ENCODE peak calls at places on chromosomes 7 and 10, in eight cellular contexts. W, P, X, T, I, L, Y and D are unnamed samples.

GRCh38 chr7:96013836-96014235 is 241.5 kb downstream of the DYNC1I1 start:
- DNase-seq in I (no peak), X (no peak), W (no peak), Y (no peak), P (no peak), T (no peak), L (no peak), D (no peak)

GRCh38 chr7:23333671-23334246 is 34.6 kb downstream of the MALSU1 start:
- DNase-seq in L (no peak), X (peak), W (peak), Y (peak), T (peak), P (peak), I (no peak), D (peak)

GRCh38 chr10:95841711-95842498 is 65.9 kb upstream of the CC2D2B start:
- DNase-seq in P (peak), W (peak), T (peak), X (peak), Y (peak), I (no peak), L (peak), D (peak)

GRCh38 chr10:26946103-26946907 is 85.5 kb upstream of the ABI1 start:
- DNase-seq in X (no peak), L (no peak), P (no peak), I (no peak), T (no peak), Y (peak), W (no peak), D (no peak)

GRCh38 chr10:67256984-67257383 is 331.1 kb downstream of the LRRTM3 start:
- DNase-seq in T (no peak), P (peak), X (peak), W (no peak), I (no peak), Y (no peak), L (no peak), D (no peak)

GRCh38 chr10:111297351-111297848 is 220.6 kb downstream of the ADRA2A start:
- DNase-seq in I (no peak), X (no peak), T (no peak), P (peak), L (peak), Y (no peak), W (peak), D (peak)

GRCh38 chr7:82247814-82248433 is 195.7 kb downstream of the CACNA2D1 start:
- DNase-seq in Y (peak), W (no peak), I (no peak), T (peak), L (peak), P (no peak), X (peak), D (no peak)

GRCh38 chr7:158579662-158580646 is 7.7 kb downstream of the PTPRN2 start:
- DNase-seq in P (no peak), Y (no peak), T (no peak), I (no peak), X (no peak), L (no peak), W (no peak), D (no peak)

GRCh38 chr7:121071132-121071531 is 82.6 kb downstream of the CPED1 start:
- DNase-seq in L (no peak), X (no peak), T (no peak), W (no peak), P (no peak), I (no peak), Y (no peak), D (no peak)

GRCh38 chr7:64625114-64626082 is 40.5 kb upstream of the ZNF107 start:
- DNase-seq in T (no peak), W (no peak), L (no peak), X (no peak), P (no peak), Y (peak), I (no peak), D (no peak)

GRCh38 chr7:110413038-110413437 is 677.9 kb upstream of the LRRN3 start:
- DNase-seq in L (no peak), T (no peak), X (no peak), I (no peak), Y (no peak), W (no peak), P (no peak), D (no peak)

GRCh38 chr7:101814996-101815825 is 2.2 kb upstream of the CUX1 start:
- DNase-seq in T (peak), P (no peak), Y (peak), X (peak), I (no peak), W (peak), L (peak), D (peak)

GRCh38 chr7:155495440-155496248 is 37.7 kb downstream of the EN2 start:
- DNase-seq in L (no peak), W (no peak), T (no peak), Y (no peak), I (no peak), X (no peak), P (no peak), D (no peak)

GRCh38 chr7:106377847-106378361 is 93.1 kb upstream of the NAMPT start:
- DNase-seq in X (no peak), T (no peak), P (no peak), L (no peak), I (no peak), W (no peak), Y (no peak), D (peak)

GRCh38 chr7:50393076-50393475 is 57.1 kb downstream of the FIGNL1 start:
- DNase-seq in Y (no peak), T (no peak), P (no peak), I (no peak), X (no peak), L (no peak), W (no peak), D (no peak)

GRCh38 chr7:47520408-47520807 is 61.5 kb downstream of the TNS3 start:
- DNase-seq in T (peak), L (no peak), P (peak), W (no peak), I (no peak), Y (no peak), X (peak), D (peak)

GRCh38 chr7:43764039-43764789 is 5.7 kb downstream of the BLVRA start:
- DNase-seq in W (peak), I (no peak), T (no peak), X (no peak), P (no peak), L (no peak), Y (peak), D (no peak)

GRCh38 chr7:725223-726005 is 1.1 kb upstream of the DNAAF5 start:
- DNase-seq in X (peak), W (peak), I (no peak), L (no peak), T (peak), P (peak), Y (peak), D (peak)

GRCh38 chr7:44292876-44293560 is 32.4 kb downstream of the CAMK2B start:
- DNase-seq in X (no peak), T (no peak), W (peak), P (no peak), L (peak), I (no peak), Y (no peak), D (no peak)

GRCh38 chr7:105399043-105399725 is 10.5 kb upstream of the SRPK2 start:
- DNase-seq in L (no peak), I (no peak), Y (peak), T (peak), W (no peak), X (peak), P (peak), D (peak)

GRCh38 chr7:118844748-118845147 is 620.2 kb downstream of the ANKRD7 start:
- DNase-seq in I (no peak), W (no peak), X (no peak), Y (no peak), P (no peak), T (no peak), L (no peak), D (no peak)

GRCh38 chr7:105790996-105791395 is 85.4 kb downstream of the ATXN7L1 start:
- DNase-seq in Y (peak), L (no peak), I (no peak), T (no peak), X (no peak), P (no peak), W (no peak), D (no peak)

GRCh38 chr7:148135106-148135505 is 455.5 kb upstream of the C7orf33 start:
- DNase-seq in X (peak), Y (peak), T (no peak), W (no peak), I (no peak), P (no peak), L (no peak), D (no peak)

GRCh38 chr7:127751723-127752448 is 99.9 kb downstream of the SND1 start:
- DNase-seq in L (no peak), W (no peak), Y (no peak), I (no peak), P (peak), T (peak), X (peak), D (peak)

GRCh38 chr7:542935-543789 is 23.5 kb upstream of the PDGFA start:
- DNase-seq in L (no peak), T (peak), Y (peak), W (peak), I (no peak), X (peak), P (peak), D (peak)

GRCh38 chr7:27164381-27165088 is 802 bp downstream of the HOXA9 start:
- DNase-seq in T (no peak), X (no peak), L (peak), Y (peak), P (no peak), W (no peak), I (no peak), D (peak)

GRCh38 chr7:28299556-28299955 is 112.8 kb upstream of the CREB5 start:
- DNase-seq in P (no peak), L (no peak), Y (peak), I (no peak), X (no peak), W (no peak), T (no peak), D (no peak)

GRCh38 chr7:134601459-134601858 is 45.2 kb upstream of the BPGM start:
- DNase-seq in P (no peak), W (no peak), I (no peak), L (no peak), T (no peak), Y (no peak), X (no peak), D (no peak)

GRCh38 chr10:104371753-104372152 is 18.1 kb downstream of the CFAP58 start:
- DNase-seq in W (no peak), Y (no peak), I (no peak), T (no peak), X (no peak), P (no peak), L (no peak), D (no peak)

GRCh38 chr10:124545346-124545745 is 83.7 kb downstream of the LHPP start:
- DNase-seq in T (no peak), I (no peak), W (no peak), L (no peak), P (no peak), X (no peak), Y (no peak), D (no peak)

GRCh38 chr7:24216576-24217116 is 67.3 kb upstream of the NPY start:
- DNase-seq in X (peak), T (peak), Y (peak), I (no peak), W (peak), P (peak), L (no peak), D (peak)

GRCh38 chr7:94656658-94656924 is 658 bp upstream of the SGCE start:
- DNase-seq in W (no peak), T (no peak), I (no peak), P (no peak), L (no peak), X (no peak), Y (no peak), D (no peak)

GRCh38 chr7:34454381-34454780 is 203.6 kb upstream of the NPSR1 start:
- DNase-seq in X (no peak), T (no peak), Y (no peak), P (no peak), W (no peak), L (no peak), I (no peak), D (no peak)

GRCh38 chr7:34451923-34452322 is 206.1 kb upstream of the NPSR1 start:
- DNase-seq in I (no peak), W (peak), P (peak), T (no peak), Y (peak), X (peak), L (no peak), D (peak)

GRCh38 chr7:34453150-34453549 is 204.9 kb upstream of the NPSR1 start:
- DNase-seq in L (no peak), Y (no peak), T (peak), X (peak), I (no peak), W (no peak), P (peak), D (peak)

GRCh38 chr7:34452363-34452762 is 205.7 kb upstream of the NPSR1 start:
- DNase-seq in W (no peak), T (no peak), X (no peak), L (no peak), I (no peak), Y (no peak), P (no peak), D (no peak)

DNA sequence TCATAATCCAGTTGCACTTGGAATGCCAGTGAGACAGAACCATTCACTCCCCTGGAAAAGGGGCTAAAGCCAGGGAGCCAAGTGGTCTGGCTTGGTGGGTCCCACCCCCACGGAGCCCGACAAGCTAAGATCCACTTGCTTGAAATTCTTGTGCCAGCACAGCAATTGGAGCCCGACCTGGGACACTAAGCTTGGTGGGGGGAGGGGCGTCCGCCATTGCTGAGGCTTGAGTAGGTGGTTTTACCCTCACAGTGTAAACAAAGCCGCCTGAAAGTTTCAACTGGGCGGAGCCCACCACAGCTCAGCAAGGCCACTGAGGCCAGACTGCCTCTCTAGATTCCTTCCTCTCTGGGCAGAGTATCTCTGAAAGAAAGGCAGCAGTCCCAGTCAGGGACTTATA is 200.7 kb upstream of the NPSR1 start:
- DNase-seq in Y (no peak), L (no peak), T (no peak), W (no peak), I (no peak), X (no peak), P (no peak), D (no peak)
- H2AFZ ChIP-seq in Y (no peak), L (no peak), T (no peak), W (no peak), I (no peak), X (no peak), P (no peak), D (no peak)

GRCh38 chr10:115933098-115933497 is 339.9 kb downstream of the GFRA1 start:
- DNase-seq in L (no peak), X (no peak), Y (no peak), P (no peak), I (no peak), T (no peak), W (no peak), D (no peak)
- H2AFZ ChIP-seq in L (no peak), X (no peak), Y (no peak), P (no peak), I (no peak), T (no peak), W (no peak), D (no peak)

GRCh38 chr10:128149267-128149666 is 23.0 kb upstream of the MKI67 start:
- DNase-seq in Y (no peak), I (no peak), X (no peak), L (no peak), P (no peak), T (no peak), W (no peak), D (no peak)
- H2AFZ ChIP-seq in Y (no peak), I (no peak), X (no peak), L (peak), P (no peak), T (peak), W (no peak), D (no peak)

DNA sequence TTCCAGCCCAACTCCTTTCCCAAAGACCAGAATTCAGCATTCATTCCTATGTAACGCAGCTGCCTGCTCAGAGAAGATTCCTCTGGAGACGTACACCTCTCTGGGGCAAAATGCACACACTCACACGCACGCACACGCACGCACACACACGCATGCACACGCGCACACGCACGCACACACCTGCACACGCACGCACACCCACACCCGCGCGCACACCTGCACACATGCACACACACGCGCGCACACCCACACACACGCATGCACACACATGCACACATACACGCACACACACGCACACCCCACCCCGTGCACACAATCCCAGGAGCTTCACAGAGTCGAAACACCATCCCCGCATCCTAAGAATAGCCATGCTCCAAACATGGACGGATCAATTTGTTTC is 13.0 kb downstream of the MMD2 start:
- DNase-seq in X (no peak), T (no peak), I (no peak), P (no peak), Y (no peak), L (no peak), W (no peak), D (no peak)
- H2AFZ ChIP-seq in X (no peak), T (no peak), I (no peak), P (no peak), Y (no peak), L (no peak), W (no peak), D (no peak)

DNA sequence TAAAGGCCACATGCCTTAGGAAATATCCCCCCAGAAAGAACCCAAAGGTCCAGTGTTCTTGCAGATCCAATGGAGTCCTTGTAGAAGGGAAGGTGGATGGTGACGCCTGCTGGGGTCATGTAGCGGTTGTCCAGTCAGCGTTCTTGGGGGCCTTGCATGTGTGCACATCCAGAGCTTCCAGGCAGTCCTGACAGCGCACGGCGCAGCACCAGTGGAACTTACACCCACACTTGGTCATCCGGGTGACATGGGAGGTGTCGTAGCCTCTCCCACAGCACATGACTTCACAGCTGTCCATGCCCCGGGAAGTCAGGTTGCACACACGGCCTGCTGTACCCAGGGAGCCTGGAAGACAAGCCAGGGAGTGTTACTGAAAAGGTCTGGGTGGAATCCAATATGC is 44.8 kb downstream of the WNT2 start:
- DNase-seq in Y (no peak), X (no peak), P (no peak), W (no peak), L (no peak), I (no peak), T (no peak), D (no peak)
- H2AFZ ChIP-seq in Y (no peak), X (no peak), P (no peak), W (no peak), L (no peak), I (no peak), T (no peak), D (no peak)